ENCODE peak calls at places on chromosomes 12 and 14, in five cellular contexts. K is esophagus squamous epithelium, I is IMR-90, M is progenitor cell of endocrine pancreas, W is PC-3. C is an unnamed sample.

GRCh38 chr14:100609941-100610391 is 22.7 kb upstream of the BEGAIN start:
- DNase-seq in K (no peak), I (no peak), M (no peak), W (no peak), C (no peak)

GRCh38 chr14:50037837-50038236 is 78.5 kb downstream of the VCPKMT start:
- DNase-seq in K (no peak), I (no peak), M (no peak), W (no peak), C (no peak)

GRCh38 chr14:37422748-37423147 is 172.3 kb downstream of the FOXA1 start:
- DNase-seq in K (no peak), I (no peak), M (no peak), W (no peak), C (no peak)

GRCh38 chr14:93044601-93045000 is 71.1 kb downstream of the ITPK1 start:
- DNase-seq in K (no peak), I (no peak), M (no peak), W (no peak), C (no peak)

GRCh38 chr14:31505411-31505810 is 17.6 kb upstream of the GPR33 start:
- DNase-seq in K (no peak), I (peak), M (no peak), W (no peak), C (peak)

GRCh38 chr14:37874429-37875109 is 279.1 kb downstream of the TTC6 start:
- DNase-seq in K (no peak), I (peak), M (peak), W (peak), C (peak)

GRCh38 chr14:55807059-55807499 is 227.1 kb downstream of the KTN1 start:
- DNase-seq in K (peak), I (peak), M (no peak), W (peak), C (no peak)

GRCh38 chr12:50734409-50735263 is 29.3 kb upstream of the ATF1 start:
- DNase-seq in K (no peak), I (peak), M (no peak), W (peak), C (peak)

GRCh38 chr14:30874999-30875787 is 834 bp downstream of the COCH start:
- DNase-seq in K (no peak), I (no peak), M (peak), W (no peak), C (no peak)

GRCh38 chr12:122094735-122095561 is 16.4 kb downstream of the MLXIP start:
- DNase-seq in K (no peak), I (peak), M (no peak), W (no peak), C (no peak)

DNA sequence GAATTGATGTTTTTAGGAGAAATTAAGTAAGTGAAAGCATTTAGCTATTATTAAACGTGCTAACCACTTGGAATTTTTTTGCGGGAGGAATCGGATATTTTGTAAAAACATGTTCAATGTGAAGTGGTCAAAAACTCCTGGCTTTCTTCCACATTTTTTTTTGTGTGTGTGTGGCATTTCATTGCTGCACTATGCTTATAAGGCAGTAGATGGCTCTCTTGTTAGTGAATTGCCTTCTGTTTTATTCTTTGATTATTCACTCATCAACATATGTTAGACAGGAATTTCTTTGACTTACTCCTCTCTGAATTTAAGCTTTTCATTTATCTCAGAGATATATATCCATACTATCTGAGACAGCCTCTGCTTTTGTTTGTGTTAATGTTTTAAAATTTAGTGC is 71.3 kb downstream of the DERA start:
- DNase-seq in K (no peak), I (peak), M (no peak), W (peak), C (peak)
- TF ChIP-seq CTCF in K (peak), I (peak), M (peak), W (peak), C (peak)

DNA sequence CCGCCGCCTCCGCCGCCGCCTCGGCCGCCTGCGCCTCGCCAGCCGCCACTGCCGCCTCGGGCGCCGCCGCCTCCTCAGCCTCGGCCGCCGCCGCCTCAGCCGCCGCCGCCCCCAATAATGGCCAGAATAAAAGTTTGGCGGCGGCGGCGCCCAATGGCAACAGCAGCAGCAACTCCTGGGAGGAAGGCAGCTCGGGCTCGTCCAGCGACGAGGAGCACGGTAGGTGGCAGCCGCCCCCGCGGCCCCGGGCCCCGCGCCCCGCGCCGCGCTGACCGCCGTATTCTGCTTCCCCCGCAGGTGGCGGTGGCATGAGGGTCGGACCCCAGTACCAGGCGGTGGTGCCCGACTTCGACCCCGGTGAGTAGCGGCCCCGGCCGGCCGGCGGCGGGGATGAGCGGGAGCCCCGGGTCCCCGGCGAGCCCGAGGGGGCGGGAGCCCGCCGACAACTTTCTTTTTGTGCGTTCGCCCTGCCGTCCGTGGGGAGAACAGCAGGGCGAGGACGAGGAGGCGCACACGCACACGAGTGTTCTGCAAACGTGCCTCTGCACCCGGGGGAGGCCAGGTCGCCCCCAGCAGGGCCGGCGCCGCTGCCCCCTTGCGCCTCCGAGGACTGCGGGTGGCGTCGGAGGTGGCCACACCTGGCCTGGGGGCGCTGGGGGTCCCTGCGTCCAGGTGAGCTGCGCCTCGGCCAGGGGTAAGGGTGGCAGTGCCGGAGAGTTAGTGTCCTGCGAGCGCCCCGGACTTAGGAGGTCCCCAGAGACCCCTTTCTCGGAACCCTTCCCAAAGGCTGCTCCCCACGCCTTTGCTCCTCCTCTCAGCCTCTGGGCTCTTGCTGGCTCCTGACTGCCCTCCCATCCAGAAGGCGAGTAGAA is 756 bp downstream of the RCOR1 start:
- DNase-seq in K (no peak), I (peak), M (peak), W (peak), C (peak)
- TF ChIP-seq CTCF in K (peak), I (peak), M (peak), W (no peak), C (peak)

GRCh38 chr12:106181416-106182114 is 42.8 kb upstream of the NUAK1 start:
- DNase-seq in K (no peak), I (no peak), M (no peak), W (no peak), C (peak)
- TF ChIP-seq CTCF in K (no peak), I (no peak), M (no peak), W (no peak), C (no peak)

DNA sequence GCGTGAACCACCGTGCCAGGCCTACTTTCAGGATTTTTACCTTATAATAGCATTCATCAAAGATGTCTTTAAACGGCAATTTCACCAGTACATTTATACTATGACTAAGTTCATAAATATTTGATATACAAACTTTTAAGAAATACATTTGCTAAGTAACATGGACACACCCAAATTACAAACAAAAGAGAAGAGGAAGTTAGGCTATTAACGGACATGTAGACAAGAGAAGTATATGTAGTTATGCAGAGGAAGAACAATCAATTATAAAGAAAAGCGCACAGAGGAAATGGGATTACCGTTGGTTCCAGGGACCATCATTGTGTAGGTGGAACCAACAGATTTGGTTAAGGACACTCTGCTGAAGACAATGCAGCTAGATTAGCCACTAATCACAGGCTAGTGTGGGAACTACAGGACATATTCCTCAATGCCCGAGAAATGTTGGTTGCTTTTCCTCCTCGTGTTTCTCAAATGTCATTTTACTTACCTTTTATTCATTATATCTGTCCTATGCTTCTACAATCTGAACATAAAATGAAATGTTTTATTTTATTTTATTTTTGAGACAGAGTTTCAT is 24.0 kb upstream of the PKP2 start:
- DNase-seq in K (no peak), I (no peak), M (no peak), W (peak), C (no peak)
- TF ChIP-seq CTCF in K (no peak), I (no peak), M (no peak), W (no peak), C (no peak)

GRCh38 chr12:76346798-76347420 is 1.3 kb downstream of the BBS10 start:
- DNase-seq in K (no peak), I (peak), M (no peak), W (peak), C (peak)
- TF ChIP-seq CTCF in K (peak), I (peak), M (no peak), W (peak), C (peak)

DNA sequence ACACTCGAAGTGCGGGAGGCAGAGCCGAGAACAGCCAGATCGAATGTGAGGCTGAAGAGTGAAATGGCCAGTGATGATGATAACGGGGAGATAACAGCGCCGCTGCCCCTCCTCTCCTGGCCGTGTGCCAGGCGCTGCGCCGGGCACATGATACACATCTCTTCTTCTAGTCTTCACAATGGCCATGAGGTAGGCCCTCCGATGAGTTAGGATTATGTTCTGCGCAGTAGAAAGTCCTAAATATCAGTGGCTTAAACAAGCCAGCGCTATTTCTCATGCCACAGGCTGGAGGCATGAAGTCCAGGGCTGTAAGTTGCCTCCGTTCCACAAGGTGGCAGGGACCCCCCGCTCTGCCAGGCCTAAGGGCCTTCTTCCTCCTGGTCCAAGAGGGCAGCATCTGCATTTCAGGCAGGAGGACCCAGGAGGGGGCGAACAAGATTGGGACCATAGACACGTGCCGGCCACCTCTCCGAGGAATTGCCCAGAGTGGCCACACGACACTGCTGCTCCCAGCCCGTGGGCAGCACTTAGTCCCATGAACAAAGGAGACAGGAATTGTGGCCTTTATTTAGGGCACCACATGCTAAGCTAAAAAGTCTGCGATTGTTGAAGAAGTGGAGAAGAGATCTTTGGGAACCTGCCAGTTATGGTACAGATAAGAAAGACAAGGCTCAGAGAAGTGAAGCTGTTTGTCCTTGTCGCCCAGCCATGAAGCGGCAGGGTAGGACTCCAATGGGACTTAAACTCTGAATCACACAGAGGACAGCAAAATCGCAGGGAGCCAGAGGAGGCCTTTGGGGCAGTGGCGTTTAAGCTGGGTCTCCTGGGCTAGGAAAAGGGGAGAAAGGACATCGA is 10.9 kb upstream of the HVCN1 start:
- DNase-seq in K (no peak), I (no peak), M (no peak), W (no peak), C (no peak)
- TF ChIP-seq CTCF in K (no peak), I (no peak), M (no peak), W (no peak), C (no peak)

GRCh38 chr12:116609715-116610114 is 50.5 kb downstream of the MAP1LC3B2 start:
- DNase-seq in K (no peak), I (no peak), M (no peak), W (peak), C (no peak)
- TF ChIP-seq CTCF in K (peak), I (peak), M (peak), W (peak), C (peak)

GRCh38 chr14:77760381-77761204 is at the start of gene SNW1:
- DNase-seq in K (peak), I (peak), M (peak), W (peak), C (peak)

GRCh38 chr14:77763316-77763715 is 2.4 kb upstream of the SNW1 start:
- DNase-seq in K (no peak), I (no peak), M (no peak), W (no peak), C (no peak)

GRCh38 chr14:77763978-77764377 is 3.0 kb upstream of the SNW1 start:
- DNase-seq in K (no peak), I (no peak), M (no peak), W (no peak), C (no peak)

GRCh38 chr14:77761205-77761931 is 412 bp upstream of the SNW1 start:
- DNase-seq in K (no peak), I (peak), M (no peak), W (peak), C (peak)
- TF ChIP-seq CTCF in K (no peak), I (peak), M (peak), W (peak), C (peak)

GRCh38 chr12:65672441-65672840 is 151.8 kb upstream of the HMGA2 start:
- DNase-seq in K (no peak), I (no peak), M (no peak), W (no peak), C (no peak)

GRCh38 chr12:65675141-65675621 is 149.1 kb upstream of the HMGA2 start:
- DNase-seq in K (no peak), I (peak), M (no peak), W (no peak), C (no peak)

GRCh38 chr12:65670775-65671174 is 153.5 kb upstream of the HMGA2 start:
- DNase-seq in K (no peak), I (peak), M (no peak), W (peak), C (peak)

GRCh38 chr12:65673291-65673690 is 151.0 kb upstream of the HMGA2 start:
- DNase-seq in K (no peak), I (no peak), M (no peak), W (peak), C (no peak)

GRCh38 chr12:65673732-65674131 is 150.6 kb upstream of the HMGA2 start:
- DNase-seq in K (no peak), I (peak), M (no peak), W (peak), C (peak)
- TF ChIP-seq CTCF in K (peak), I (no peak), M (no peak), W (peak), C (peak)

GRCh38 chr12:116127858-116128257 is 149.6 kb downstream of the MED13L start:
- DNase-seq in K (no peak), I (no peak), M (no peak), W (no peak), C (no peak)
- TF ChIP-seq CTCF in K (no peak), I (no peak), M (no peak), W (no peak), C (no peak)

C was measured in HFFc6.